ENCODE peak calls at places on chromosomes 12 and 14, in nine cellular contexts. Q is naive thymus-derived CD4-positive, alpha-beta T cell; C is body of pancreas; P is SK-N-SH; N is prostate gland; B is ovary; K is neural progenitor cell; J is A549; O is heart left ventricle. E is an unnamed sample. For H3K4me1, the result is how much of the 10 kb centered on the place peaks cover.

GRCh38 chr14:96417254-96417653 is 25.3 kb downstream of the AK7 start:
- DNase-seq in N (no peak), C (no peak), J (no peak), Q (no peak), O (no peak), K (no peak), P (no peak), B (no peak), E (no peak)

GRCh38 chr12:127594351-127594970 is 672.5 kb upstream of the TMEM132C start:
- DNase-seq in C (no peak), B (no peak), O (no peak), N (no peak), J (no peak), K (peak), P (no peak), Q (no peak), E (no peak)

GRCh38 chr12:24759155-24759554 is 189.7 kb downstream of the BCAT1 start:
- DNase-seq in C (no peak), K (no peak), J (no peak), N (no peak), O (no peak), Q (no peak), B (no peak), P (no peak), E (no peak)

GRCh38 chr14:77529213-77529612 is 30.6 kb upstream of the ISM2 start:
- DNase-seq in J (no peak), C (no peak), O (no peak), B (no peak), Q (no peak), N (no peak), P (no peak), K (no peak), E (no peak)

GRCh38 chr12:130559806-130560205 is 156.3 kb downstream of the RIMBP2 start:
- DNase-seq in B (no peak), K (no peak), Q (no peak), J (no peak), C (no peak), P (no peak), O (no peak), N (no peak), E (no peak)

GRCh38 chr12:52120951-52121847 is 41.7 kb downstream of the SMIM41 start:
- DNase-seq in Q (no peak), K (no peak), C (no peak), N (no peak), O (no peak), J (no peak), P (peak), B (no peak), E (peak)

GRCh38 chr14:102654298-102654697 is 61.8 kb downstream of the RCOR1 start:
- DNase-seq in J (no peak), K (no peak), C (no peak), O (no peak), N (no peak), P (no peak), Q (no peak), B (no peak), E (no peak)

GRCh38 chr12:109720152-109720855 is 6.7 kb downstream of the FAM222A start:
- DNase-seq in P (peak), O (peak), B (no peak), Q (no peak), N (no peak), J (no peak), K (peak), C (no peak), E (no peak)

GRCh38 chr14:24368562-24369252 is 723 bp downstream of the NFATC4 start:
- DNase-seq in O (peak), J (no peak), C (peak), P (peak), Q (peak), N (no peak), B (peak), K (peak), E (peak)

GRCh38 chr14:92108345-92109254 is 2.2 kb upstream of the ATXN3 start:
- DNase-seq in K (peak), C (no peak), P (no peak), B (no peak), Q (peak), J (no peak), O (no peak), N (no peak), E (peak)

GRCh38 chr12:108237272-108237671 is 101.8 kb downstream of the CMKLR1 start:
- DNase-seq in N (no peak), Q (no peak), P (no peak), B (no peak), O (no peak), J (no peak), C (no peak), K (peak), E (peak)

GRCh38 chr12:30725739-30726138 is 29.0 kb downstream of the CAPRIN2 start:
- DNase-seq in J (peak), K (no peak), P (no peak), C (no peak), B (no peak), Q (no peak), O (no peak), N (no peak), E (no peak)

GRCh38 chr14:52032196-52032865 is 36.5 kb downstream of the NID2 start:
- DNase-seq in J (no peak), K (no peak), B (no peak), C (no peak), O (no peak), Q (no peak), P (no peak), N (no peak), E (no peak)

GRCh38 chr12:4562034-4562657 is at the start of gene DYRK4:
- DNase-seq in C (peak), O (peak), J (no peak), N (peak), Q (no peak), P (peak), B (peak), K (peak), E (no peak)

GRCh38 chr12:6187948-6188793 is 12.0 kb upstream of the CD9 start:
- DNase-seq in C (no peak), P (no peak), K (no peak), N (no peak), B (no peak), J (no peak), Q (no peak), O (no peak), E (no peak)

GRCh38 chr14:105528197-105528858 is 1.9 kb downstream of the TMEM121 start:
- DNase-seq in Q (peak), K (peak), O (peak), B (peak), N (peak), C (peak), J (peak), P (peak), E (peak)

GRCh38 chr12:104354868-104355570 is 51.5 kb downstream of the EID3 start:
- DNase-seq in O (no peak), J (no peak), C (no peak), B (no peak), Q (no peak), N (no peak), K (no peak), P (no peak), E (no peak)

GRCh38 chr14:96754845-96755184 is 42.4 kb upstream of the VRK1 start:
- DNase-seq in K (peak), J (no peak), C (no peak), B (no peak), Q (no peak), O (no peak), P (no peak), N (no peak), E (no peak)

GRCh38 chr12:77107121-77107520 is 41.8 kb upstream of the E2F7 start:
- DNase-seq in O (no peak), P (no peak), K (no peak), J (no peak), B (no peak), Q (no peak), C (no peak), N (no peak), E (no peak)

GRCh38 chr12:47989666-47990065 is 14.6 kb downstream of the COL2A1 start:
- DNase-seq in O (no peak), N (no peak), C (no peak), B (no peak), J (no peak), P (no peak), K (no peak), Q (no peak), E (no peak)

GRCh38 chr12:15532364-15532977 is 210.2 kb downstream of the PTPRO start:
- DNase-seq in K (peak), B (no peak), J (peak), O (no peak), P (peak), N (no peak), C (no peak), Q (peak), E (peak)

GRCh38 chr12:46669720-46670119 is 156.1 kb downstream of the SLC38A4 start:
- DNase-seq in J (no peak), O (no peak), C (no peak), K (no peak), B (no peak), P (no peak), N (no peak), Q (no peak), E (no peak)

GRCh38 chr14:78010688-78011087 is 159.5 kb upstream of the NRXN3 start:
- DNase-seq in O (no peak), B (no peak), J (no peak), K (no peak), P (no peak), Q (no peak), N (no peak), C (no peak), E (no peak)

GRCh38 chr12:93706824-93707223 is 29.6 kb downstream of the CRADD start:
- DNase-seq in Q (no peak), K (no peak), J (no peak), B (no peak), O (no peak), N (no peak), P (no peak), C (no peak), E (no peak)

GRCh38 chr12:132724506-132725220 is 14.0 kb downstream of the PGAM5 start:
- DNase-seq in Q (no peak), O (peak), P (no peak), N (no peak), B (no peak), C (no peak), K (no peak), J (no peak), E (no peak)

GRCh38 chr12:44876554-44877275 is 600 bp upstream of the NELL2 start:
- DNase-seq in P (peak), J (peak), N (no peak), C (no peak), Q (peak), K (peak), B (no peak), O (peak), E (peak)

GRCh38 chr14:105204931-105205717 is 24.0 kb upstream of the NUDT14 start:
- DNase-seq in B (no peak), Q (no peak), N (no peak), K (no peak), P (no peak), O (no peak), C (no peak), J (no peak), E (no peak)

GRCh38 chr12:12197128-12197527 is 69.7 kb downstream of the LRP6 start:
- DNase-seq in O (no peak), C (no peak), K (no peak), J (no peak), B (no peak), P (no peak), N (no peak), Q (no peak), E (no peak)

GRCh38 chr14:72303930-72304329 is 371.7 kb downstream of the RGS6 start:
- DNase-seq in C (no peak), B (no peak), O (no peak), P (no peak), Q (no peak), N (no peak), K (no peak), J (no peak), E (no peak)

GRCh38 chr14:30355431-30355913 is 203.5 kb upstream of the G2E3 start:
- DNase-seq in Q (no peak), N (no peak), P (no peak), C (no peak), J (no peak), B (no peak), K (no peak), O (no peak), E (no peak)

GRCh38 chr14:51938137-51938536 is 51.2 kb upstream of the RTRAF start:
- DNase-seq in O (no peak), P (no peak), K (no peak), J (no peak), Q (no peak), N (no peak), B (no peak), C (no peak), E (no peak)

GRCh38 chr14:96285667-96286066 is 29.7 kb downstream of the BDKRB1 start:
- DNase-seq in J (no peak), P (peak), N (no peak), C (no peak), B (no peak), Q (no peak), K (no peak), O (no peak), E (no peak)

GRCh38 chr12:2395352-2395977 is 342.7 kb downstream of the CACNA1C start:
- DNase-seq in P (peak), Q (no peak), O (peak), B (peak), J (peak), C (peak), N (no peak), K (peak), E (peak)

GRCh38 chr12:130796985-130797686 is 41.9 kb downstream of the STX2 start:
- DNase-seq in B (no peak), K (no peak), J (no peak), P (no peak), C (no peak), Q (no peak), N (no peak), O (peak), E (no peak)

GRCh38 chr12:110965574-110965973 is 45.2 kb upstream of the MYL2 start:
- DNase-seq in B (no peak), K (no peak), C (no peak), O (no peak), P (no peak), Q (no peak), N (no peak), J (no peak), E (no peak)

GRCh38 chr14:54674342-54674741 is 107.4 kb downstream of the SAMD4A start:
- DNase-seq in N (no peak), C (no peak), Q (no peak), P (no peak), J (no peak), B (no peak), O (no peak), K (no peak), E (peak)

GRCh38 chr12:117472983-117473382 is 111.6 kb upstream of the NOS1 start:
- DNase-seq in N (no peak), B (no peak), O (no peak), J (peak), Q (no peak), K (peak), P (peak), C (peak), E (peak)

GRCh38 chr14:66495214-66496098 is 9.3 kb downstream of the CCDC196 start:
- DNase-seq in O (no peak), K (peak), Q (peak), B (no peak), C (peak), J (peak), P (peak), N (peak), E (peak)

GRCh38 chr12:122544537-122544936 is 17.5 kb downstream of the KNTC1 start:
- DNase-seq in B (no peak), N (no peak), O (no peak), Q (no peak), J (no peak), C (no peak), K (no peak), P (no peak), E (no peak)

GRCh38 chr12:52141306-52141705 is 50.5 kb downstream of the KRT80 start:
- DNase-seq in J (no peak), K (peak), C (no peak), P (no peak), O (no peak), B (no peak), Q (no peak), N (no peak), E (peak)

DNA sequence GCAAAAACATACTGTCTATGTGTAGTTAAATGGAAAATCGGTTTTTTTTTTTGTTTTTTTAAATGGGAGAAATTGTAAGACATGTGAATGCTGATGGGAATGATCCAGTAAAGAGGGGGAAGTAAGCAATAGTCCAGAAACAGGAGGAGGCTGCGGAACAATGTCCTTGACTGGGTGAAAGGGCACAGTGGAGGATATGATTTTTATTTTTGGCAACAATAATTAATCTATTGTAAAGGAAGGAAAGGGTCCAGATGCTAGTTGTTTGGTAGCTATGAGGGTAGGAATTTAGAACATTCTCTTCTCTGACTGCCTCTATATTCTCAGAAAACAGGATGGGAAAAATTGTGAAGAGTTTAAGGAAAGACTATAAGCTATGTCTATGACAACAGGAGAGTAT is 76.6 kb downstream of the RPL10L start:
- DNase-seq in C (no peak), N (no peak), B (no peak), K (no peak), O (no peak), Q (no peak), P (no peak), J (no peak), E (no peak)
- H3K27ac ChIP-seq in C (no peak), N (no peak), B (no peak), K (no peak), O (no peak), Q (no peak), P (no peak), J (no peak), E (no peak)

GRCh38 chr12:63875703-63876102 is 31.2 kb downstream of the SRGAP1 start:
- DNase-seq in J (no peak), N (no peak), K (no peak), Q (no peak), C (no peak), P (no peak), B (no peak), O (no peak), E (no peak)
- H3K4me3 ChIP-seq in J (no peak), N (no peak), K (no peak), Q (no peak), C (no peak), P (no peak), B (no peak), O (no peak), E (no peak)

GRCh38 chr12:54419088-54419887 is at the start of gene ITGA5:
- DNase-seq in O (peak), K (peak), N (peak), P (peak), B (peak), J (peak), Q (peak), C (peak), E (no peak)

GRCh38 chr12:54424232-54424631 is 5.2 kb upstream of the ITGA5 start:
- DNase-seq in C (no peak), Q (no peak), J (no peak), K (no peak), B (no peak), O (no peak), P (no peak), N (no peak), E (no peak)

GRCh38 chr12:54421175-54421872 is 2.3 kb upstream of the ITGA5 start:
- DNase-seq in N (no peak), P (no peak), Q (no peak), B (peak), K (no peak), J (no peak), O (no peak), C (no peak), E (no peak)

GRCh38 chr12:54420766-54421144 is 1.7 kb upstream of the ITGA5 start:
- DNase-seq in J (no peak), K (no peak), B (no peak), Q (no peak), P (no peak), N (no peak), C (no peak), O (peak), E (no peak)

DNA sequence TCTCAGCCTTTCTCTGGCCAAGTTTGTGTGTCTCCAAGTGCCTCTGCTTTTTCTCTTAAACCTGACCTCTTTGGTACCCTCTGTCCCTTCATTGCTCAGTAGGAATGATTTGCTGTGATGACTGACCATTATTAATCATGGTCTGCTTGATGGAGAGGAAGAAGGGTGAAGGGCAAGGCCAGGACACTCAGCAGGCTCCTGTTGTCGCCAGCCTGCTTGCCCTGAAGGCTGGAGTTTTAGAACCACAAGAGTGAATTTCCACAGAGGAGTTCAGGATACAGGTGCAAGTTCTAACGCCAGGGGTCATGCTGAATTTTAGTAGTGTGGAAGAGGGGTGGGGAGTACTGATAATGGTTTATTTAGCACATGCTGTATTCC is 2.8 kb upstream of the ITGA5 start:
- DNase-seq in C (no peak), J (no peak), K (no peak), P (no peak), O (no peak), N (no peak), Q (no peak), B (no peak), E (no peak)
- H3K4me1 ChIP-seq in C (under half), J (half or more), K (under half), P (under half), O (under half), N (under half), Q (under half), B (under half), E (under half)

DNA sequence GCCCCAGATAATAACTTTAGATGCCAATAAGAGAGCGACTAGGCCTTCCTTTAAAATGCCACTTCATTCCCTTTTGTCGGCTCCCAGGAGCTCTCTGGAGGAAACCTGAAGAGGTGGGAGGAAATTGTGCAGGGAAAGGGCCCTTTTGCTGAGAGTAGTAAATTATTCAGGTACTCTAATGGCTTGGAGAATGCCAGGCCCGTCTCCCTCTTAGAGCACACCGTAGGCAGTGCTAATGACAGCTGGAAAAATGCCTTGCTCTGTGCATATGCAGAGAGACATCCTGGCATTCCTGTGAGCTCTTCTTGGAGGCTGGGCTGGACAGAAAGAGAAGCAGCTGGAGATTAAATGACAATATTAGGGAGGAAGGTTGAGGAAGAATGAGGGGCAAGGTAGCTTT is 115.0 kb upstream of the RPH3A start:
- DNase-seq in N (no peak), Q (no peak), P (no peak), B (no peak), O (no peak), J (no peak), C (no peak), K (peak), E (no peak)
- H3K27ac ChIP-seq in N (no peak), Q (no peak), P (no peak), B (no peak), O (no peak), J (no peak), C (no peak), K (no peak), E (no peak)